ENCODE peak calls at places on chromosome 12, in five cellular contexts. U, H, Y, Z and I are unnamed samples.

GRCh38 chr12:52867636-52868035 is 18.8 kb upstream of the KRT78 start:
- DNase-seq in Y (no peak), Z (no peak), U (peak), H (peak), I (no peak)

GRCh38 chr12:55797068-55797467 is 20.5 kb downstream of the SARNP start:
- DNase-seq in H (peak), U (peak), Z (peak), Y (no peak), I (peak)

GRCh38 chr12:92136021-92136735 is 9.5 kb downstream of the BTG1 start:
- DNase-seq in H (no peak), Y (no peak), Z (no peak), U (no peak), I (no peak)

GRCh38 chr12:101891462-101891971 is 14.1 kb downstream of the DRAM1 start:
- DNase-seq in H (peak), Z (peak), Y (no peak), U (no peak), I (no peak)

GRCh38 chr12:104138747-104139186 is 757 bp upstream of the NFYB start:
- DNase-seq in U (no peak), Z (no peak), H (no peak), Y (no peak), I (no peak)

GRCh38 chr12:3091650-3092207 is 14.6 kb downstream of the TSPAN9 start:
- DNase-seq in U (no peak), H (no peak), Z (no peak), Y (no peak), I (no peak)

GRCh38 chr12:64675795-64676194 is 65.5 kb downstream of the RASSF3 start:
- DNase-seq in Y (no peak), H (peak), U (peak), Z (no peak), I (no peak)

GRCh38 chr12:45329238-45329637 is 113.3 kb downstream of the ANO6 start:
- DNase-seq in U (no peak), Y (no peak), H (no peak), Z (no peak), I (no peak)

GRCh38 chr12:96516472-96517417 is 27.4 kb downstream of the CFAP54 start:
- DNase-seq in Y (no peak), H (peak), U (peak), Z (peak), I (peak)

GRCh38 chr12:123269395-123269892 is 2.2 kb downstream of the CDK2AP1 start:
- DNase-seq in U (peak), Z (peak), Y (no peak), H (peak), I (peak)

GRCh38 chr12:9798008-9798619 is 29.2 kb upstream of the KLRF1 start:
- DNase-seq in H (peak), Y (peak), U (no peak), Z (peak), I (no peak)

GRCh38 chr12:100020370-100020769 is 35.6 kb upstream of the ANKS1B start:
- DNase-seq in H (no peak), Y (no peak), Z (peak), U (no peak), I (no peak)

GRCh38 chr12:18719922-18720321 is 17.9 kb downstream of the PLCZ1 start:
- DNase-seq in Z (peak), H (no peak), U (no peak), Y (no peak), I (no peak)

GRCh38 chr12:64181504-64182291 is 40.4 kb downstream of the KICS2 start:
- DNase-seq in Y (no peak), H (peak), Z (peak), U (peak), I (peak)

GRCh38 chr12:108620236-108620879 is 13.3 kb downstream of the SELPLG start:
- DNase-seq in Z (no peak), H (no peak), U (no peak), Y (no peak), I (no peak)

GRCh38 chr12:104215638-104216297 is at the start of gene TXNRD1:
- DNase-seq in Z (no peak), U (peak), Y (peak), H (peak), I (peak)

GRCh38 chr12:72178871-72179270 is 93.3 kb upstream of the TRHDE start:
- DNase-seq in U (no peak), H (no peak), Y (no peak), Z (no peak), I (no peak)